ENCODE peak calls at places on chromosomes 3 and 15, in six cellular contexts. One of them, this sample, is unnamed.

GRCh38 chr15:82851981-82852511 is 42.6 kb downstream of the WHAMM start:
- DNase-seq in neural progenitor cell: peak; percentile 31
- DNase-seq in fibroblast of mammary gland: peak; percentile 50
- DNase-seq in heart left ventricle: no peak
- DNase-seq in foreskin fibroblast: peak; percentile 53
- DNase-seq in right lobe of liver: no peak
- DNase-seq in this sample: no peak

GRCh38 chr3:105791919-105792786 is 76.7 kb downstream of the CBLB start:
- DNase-seq in neural progenitor cell: no peak
- DNase-seq in fibroblast of mammary gland: peak; percentile 100
- DNase-seq in heart left ventricle: peak; percentile 88
- DNase-seq in foreskin fibroblast: peak; percentile 98
- DNase-seq in right lobe of liver: peak; percentile 47
- DNase-seq in this sample: peak; percentile 78

GRCh38 chr15:61195116-61196002 is 33.7 kb downstream of the RORA start:
- DNase-seq in neural progenitor cell: peak; percentile 33
- DNase-seq in fibroblast of mammary gland: peak; percentile 63
- DNase-seq in heart left ventricle: no peak
- DNase-seq in foreskin fibroblast: peak; percentile 52
- DNase-seq in right lobe of liver: no peak
- DNase-seq in this sample: no peak

GRCh38 chr3:36373661-36374060 is 6.6 kb upstream of the STAC start:
- DNase-seq in neural progenitor cell: no peak
- DNase-seq in fibroblast of mammary gland: no peak
- DNase-seq in heart left ventricle: no peak
- DNase-seq in foreskin fibroblast: no peak
- DNase-seq in right lobe of liver: no peak
- DNase-seq in this sample: no peak

GRCh38 chr3:8488436-8488835 is 13.2 kb upstream of the LMCD1 start:
- DNase-seq in neural progenitor cell: no peak
- DNase-seq in fibroblast of mammary gland: peak; percentile 90
- DNase-seq in heart left ventricle: no peak
- DNase-seq in foreskin fibroblast: no peak
- DNase-seq in right lobe of liver: no peak
- DNase-seq in this sample: no peak

GRCh38 chr3:59064276-59064675 is 14.5 kb upstream of the CFAP20DC start:
- DNase-seq in neural progenitor cell: no peak
- DNase-seq in fibroblast of mammary gland: no peak
- DNase-seq in heart left ventricle: no peak
- DNase-seq in foreskin fibroblast: peak; percentile 6
- DNase-seq in right lobe of liver: no peak
- DNase-seq in this sample: no peak

GRCh38 chr3:38479431-38480092 is 16.6 kb upstream of the EXOG start:
- DNase-seq in neural progenitor cell: peak; percentile 71
- DNase-seq in fibroblast of mammary gland: peak; percentile 67
- DNase-seq in heart left ventricle: peak; percentile 61
- DNase-seq in foreskin fibroblast: peak; percentile 87
- DNase-seq in right lobe of liver: peak; percentile 65
- DNase-seq in this sample: no peak

GRCh38 chr3:23442598-23443383 is 239.7 kb downstream of the UBE2E2 start:
- DNase-seq in neural progenitor cell: no peak
- DNase-seq in fibroblast of mammary gland: peak; percentile 63
- DNase-seq in heart left ventricle: no peak
- DNase-seq in foreskin fibroblast: peak; percentile 71
- DNase-seq in right lobe of liver: no peak
- DNase-seq in this sample: no peak

GRCh38 chr15:66625974-66626373 is 60.2 kb upstream of the LCTL start:
- DNase-seq in neural progenitor cell: no peak
- DNase-seq in fibroblast of mammary gland: no peak
- DNase-seq in heart left ventricle: no peak
- DNase-seq in foreskin fibroblast: no peak
- DNase-seq in right lobe of liver: no peak
- DNase-seq in this sample: no peak

GRCh38 chr3:22175899-22176298 is 424.9 kb upstream of the ZNF385D start:
- DNase-seq in neural progenitor cell: no peak
- DNase-seq in fibroblast of mammary gland: no peak
- DNase-seq in heart left ventricle: no peak
- DNase-seq in foreskin fibroblast: peak; percentile 21
- DNase-seq in right lobe of liver: no peak
- DNase-seq in this sample: no peak

GRCh38 chr15:48939686-48940085 is 24.0 kb downstream of the SHC4 start:
- DNase-seq in neural progenitor cell: no peak
- DNase-seq in fibroblast of mammary gland: peak; percentile 99
- DNase-seq in heart left ventricle: peak; percentile 31
- DNase-seq in foreskin fibroblast: peak; percentile 95
- DNase-seq in right lobe of liver: no peak
- DNase-seq in this sample: peak; percentile 82

GRCh38 chr3:71203727-71204488 is 379.6 kb downstream of the FOXP1 start:
- DNase-seq in neural progenitor cell: no peak
- DNase-seq in fibroblast of mammary gland: no peak
- DNase-seq in heart left ventricle: no peak
- DNase-seq in foreskin fibroblast: no peak
- DNase-seq in right lobe of liver: no peak
- DNase-seq in this sample: no peak

GRCh38 chr3:160677459-160677901 is 520 bp downstream of the ARL14 start:
- DNase-seq in neural progenitor cell: peak; percentile 44
- DNase-seq in fibroblast of mammary gland: no peak
- DNase-seq in heart left ventricle: no peak
- DNase-seq in foreskin fibroblast: peak; percentile 25
- DNase-seq in right lobe of liver: no peak
- DNase-seq in this sample: no peak

GRCh38 chr15:74829500-74829899 is 3.1 kb downstream of the CPLX3 start:
- DNase-seq in neural progenitor cell: no peak
- DNase-seq in fibroblast of mammary gland: peak; percentile 29
- DNase-seq in heart left ventricle: no peak
- DNase-seq in foreskin fibroblast: peak; percentile 58
- DNase-seq in right lobe of liver: no peak
- DNase-seq in this sample: no peak

GRCh38 chr15:90099072-90099867 is 3.0 kb downstream of the IDH2 start:
- DNase-seq in neural progenitor cell: no peak
- DNase-seq in fibroblast of mammary gland: no peak
- DNase-seq in heart left ventricle: no peak
- DNase-seq in foreskin fibroblast: no peak
- DNase-seq in right lobe of liver: peak; percentile 15
- DNase-seq in this sample: no peak

GRCh38 chr15:94844533-94845390 is 613.4 kb downstream of the MCTP2 start:
- DNase-seq in neural progenitor cell: peak; percentile 76
- DNase-seq in fibroblast of mammary gland: no peak
- DNase-seq in heart left ventricle: peak; percentile 75
- DNase-seq in foreskin fibroblast: peak; percentile 23
- DNase-seq in right lobe of liver: peak; percentile 80
- DNase-seq in this sample: no peak
- H3K4me3 ChIP-seq in neural progenitor cell: peak overlapping the region; percentile 53
- H3K4me3 ChIP-seq in fibroblast of mammary gland: no peak overlapping the region
- H3K4me3 ChIP-seq in heart left ventricle: peak overlapping the region; percentile 54
- H3K4me3 ChIP-seq in foreskin fibroblast: peak overlapping the region; percentile 7
- H3K4me3 ChIP-seq in right lobe of liver: peak overlapping the region; percentile 12
- H3K4me3 ChIP-seq in this sample: no peak overlapping the region

GRCh38 chr3:9826815-9827574 is 16.8 kb downstream of the RPUSD3 start:
- DNase-seq in neural progenitor cell: peak; percentile 54
- DNase-seq in fibroblast of mammary gland: peak; percentile 30
- DNase-seq in heart left ventricle: no peak
- DNase-seq in foreskin fibroblast: peak; percentile 19
- DNase-seq in right lobe of liver: no peak
- DNase-seq in this sample: no peak

GRCh38 chr3:9833078-9833477 is 10.7 kb downstream of the RPUSD3 start:
- DNase-seq in neural progenitor cell: no peak
- DNase-seq in fibroblast of mammary gland: no peak
- DNase-seq in heart left ventricle: no peak
- DNase-seq in foreskin fibroblast: no peak
- DNase-seq in right lobe of liver: no peak
- DNase-seq in this sample: no peak

GRCh38 chr3:9834520-9835380 is 9.1 kb downstream of the RPUSD3 start:
- DNase-seq in neural progenitor cell: no peak
- DNase-seq in fibroblast of mammary gland: no peak
- DNase-seq in heart left ventricle: no peak
- DNase-seq in foreskin fibroblast: no peak
- DNase-seq in right lobe of liver: no peak
- DNase-seq in this sample: no peak

GRCh38 chr3:9828801-9829755 is 14.7 kb downstream of the RPUSD3 start:
- DNase-seq in neural progenitor cell: no peak
- DNase-seq in fibroblast of mammary gland: no peak
- DNase-seq in heart left ventricle: no peak
- DNase-seq in foreskin fibroblast: no peak
- DNase-seq in right lobe of liver: no peak
- DNase-seq in this sample: no peak

DNA sequence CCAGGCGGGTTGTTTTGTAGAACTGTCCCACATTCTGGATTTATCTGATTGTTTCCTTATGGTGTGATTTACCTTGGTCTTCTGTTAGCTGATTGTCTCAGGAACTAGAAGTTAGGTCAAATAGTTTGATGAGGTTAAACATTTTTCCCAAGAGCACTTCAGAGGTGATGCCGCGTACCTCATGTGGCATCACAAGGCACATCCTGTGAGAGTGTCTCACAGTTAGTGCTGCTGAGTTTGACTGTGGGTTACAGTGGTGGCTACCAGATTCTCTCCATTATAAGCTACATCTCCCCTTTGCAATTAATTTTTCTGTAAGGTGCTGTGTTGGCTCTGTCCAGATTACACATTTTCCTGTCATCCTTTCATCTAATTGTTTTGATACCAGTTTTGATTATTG is 12.6 kb downstream of the RPUSD3 start:
- DNase-seq in neural progenitor cell: no peak
- DNase-seq in fibroblast of mammary gland: no peak
- DNase-seq in heart left ventricle: no peak
- DNase-seq in foreskin fibroblast: no peak
- DNase-seq in right lobe of liver: no peak
- DNase-seq in this sample: no peak
- TF ChIP-seq CTCF in neural progenitor cell: no peak
- TF ChIP-seq CTCF in fibroblast of mammary gland: no peak
- TF ChIP-seq CTCF in heart left ventricle: no peak
- TF ChIP-seq CTCF in foreskin fibroblast: no peak
- TF ChIP-seq CTCF in right lobe of liver: no peak
- TF ChIP-seq CTCF in this sample: no peak

GRCh38 chr3:186187876-186188275 is 79.0 kb upstream of the ETV5 start:
- DNase-seq in neural progenitor cell: no peak
- DNase-seq in fibroblast of mammary gland: no peak
- DNase-seq in heart left ventricle: no peak
- DNase-seq in foreskin fibroblast: no peak
- DNase-seq in right lobe of liver: no peak
- DNase-seq in this sample: no peak

GRCh38 chr3:186193534-186194450 is 84.9 kb upstream of the ETV5 start:
- DNase-seq in neural progenitor cell: peak; percentile 82
- DNase-seq in fibroblast of mammary gland: no peak
- DNase-seq in heart left ventricle: peak; percentile 41
- DNase-seq in foreskin fibroblast: no peak
- DNase-seq in right lobe of liver: no peak
- DNase-seq in this sample: no peak

GRCh38 chr3:186194451-186194811 is 85.5 kb upstream of the ETV5 start:
- DNase-seq in neural progenitor cell: peak; percentile 25
- DNase-seq in fibroblast of mammary gland: no peak
- DNase-seq in heart left ventricle: no peak
- DNase-seq in foreskin fibroblast: no peak
- DNase-seq in right lobe of liver: no peak
- DNase-seq in this sample: no peak

GRCh38 chr3:186189492-186189891 is 80.6 kb upstream of the ETV5 start:
- DNase-seq in neural progenitor cell: no peak
- DNase-seq in fibroblast of mammary gland: no peak
- DNase-seq in heart left ventricle: no peak
- DNase-seq in foreskin fibroblast: no peak
- DNase-seq in right lobe of liver: no peak
- DNase-seq in this sample: no peak

DNA sequence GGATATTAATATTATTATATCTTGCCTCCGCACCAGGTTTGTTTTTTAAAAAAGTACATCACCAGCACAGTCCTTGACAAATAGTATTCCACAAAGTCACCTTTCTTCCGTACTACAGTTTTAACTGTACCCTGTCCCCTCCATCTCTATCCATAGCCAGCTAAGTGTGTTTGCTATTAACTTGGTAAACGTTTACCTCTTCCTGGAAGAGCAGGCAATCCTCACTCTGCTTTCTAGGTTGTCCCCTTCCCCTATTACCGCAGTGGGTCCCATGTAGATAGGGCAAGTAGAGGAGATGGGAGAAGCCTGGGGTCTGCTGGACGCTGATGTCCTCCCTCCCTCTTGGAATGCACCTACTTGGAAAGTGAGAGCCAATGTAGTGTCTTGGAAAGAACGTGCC is 83.9 kb upstream of the ETV5 start:
- DNase-seq in neural progenitor cell: no peak
- DNase-seq in fibroblast of mammary gland: no peak
- DNase-seq in heart left ventricle: no peak
- DNase-seq in foreskin fibroblast: no peak
- DNase-seq in right lobe of liver: no peak
- DNase-seq in this sample: no peak
- H3K4me3 ChIP-seq in neural progenitor cell: no peak overlapping the region
- H3K4me3 ChIP-seq in fibroblast of mammary gland: no peak overlapping the region
- H3K4me3 ChIP-seq in heart left ventricle: no peak overlapping the region
- H3K4me3 ChIP-seq in foreskin fibroblast: no peak overlapping the region
- H3K4me3 ChIP-seq in right lobe of liver: no peak overlapping the region
- H3K4me3 ChIP-seq in this sample: no peak overlapping the region

DNA sequence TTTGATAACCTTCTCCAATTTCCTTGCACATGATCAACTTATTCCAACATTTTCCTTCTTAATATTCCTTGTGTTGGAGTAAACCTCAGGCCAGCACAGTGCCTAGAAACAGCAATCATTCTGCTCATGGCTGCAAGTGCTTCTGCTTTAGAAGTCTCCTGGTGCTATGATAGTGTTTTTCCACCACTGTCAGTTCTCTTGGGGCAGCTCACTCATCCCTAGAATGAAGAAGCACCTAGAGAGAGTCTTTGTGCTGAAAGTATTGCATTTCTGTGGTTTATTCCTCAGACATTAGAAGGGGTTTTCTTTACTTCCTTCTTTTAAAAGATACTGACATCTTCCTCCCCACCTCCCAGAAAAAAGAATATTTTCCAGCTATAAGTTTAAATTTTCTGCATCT is 183.5 kb downstream of the RYR3 start:
- DNase-seq in neural progenitor cell: no peak
- DNase-seq in fibroblast of mammary gland: no peak
- DNase-seq in heart left ventricle: no peak
- DNase-seq in foreskin fibroblast: no peak
- DNase-seq in right lobe of liver: no peak
- DNase-seq in this sample: no peak
- TF ChIP-seq CTCF in neural progenitor cell: no peak
- TF ChIP-seq CTCF in fibroblast of mammary gland: no peak
- TF ChIP-seq CTCF in heart left ventricle: no peak
- TF ChIP-seq CTCF in foreskin fibroblast: no peak
- TF ChIP-seq CTCF in right lobe of liver: no peak
- TF ChIP-seq CTCF in this sample: no peak

DNA sequence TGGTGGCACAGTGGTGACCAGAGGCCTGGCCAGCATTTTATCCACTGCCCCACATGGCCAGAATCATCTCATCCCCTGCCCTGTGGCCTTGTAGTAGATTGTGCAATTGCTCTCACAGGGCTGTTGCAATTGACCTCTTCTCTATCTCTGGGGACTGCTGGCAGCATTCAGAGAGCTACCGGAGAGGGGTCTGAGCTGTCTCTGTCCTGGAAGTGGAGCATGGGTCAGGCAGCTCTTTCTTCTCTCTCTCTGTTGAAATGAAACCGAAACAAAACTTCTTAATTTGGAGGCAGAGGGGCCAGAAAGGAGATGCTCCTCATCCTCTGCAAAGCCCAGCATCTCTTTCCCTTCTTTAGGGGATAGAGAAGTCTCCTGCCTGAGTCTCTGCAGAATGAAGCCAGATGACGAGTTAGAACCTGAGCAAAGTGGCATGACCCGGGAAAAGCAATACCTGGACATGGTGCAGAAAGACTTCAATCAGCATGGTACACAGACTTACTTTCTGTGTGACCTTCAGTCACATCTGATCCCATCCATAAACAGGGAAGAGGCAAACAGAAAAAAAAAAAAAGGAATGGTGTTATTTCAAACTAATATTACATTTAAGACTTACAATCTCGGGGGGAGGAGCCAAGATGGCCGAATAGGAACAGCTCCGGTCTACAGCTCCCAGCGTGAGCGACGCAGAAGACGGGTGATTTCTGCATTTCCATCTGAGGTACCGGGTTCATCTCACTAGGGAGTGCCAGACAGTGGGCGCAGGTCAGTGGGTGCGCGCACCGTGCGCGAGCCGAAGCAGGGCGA is 144.5 kb upstream of the BCL6 start:
- DNase-seq in neural progenitor cell: no peak
- DNase-seq in fibroblast of mammary gland: peak; percentile 67
- DNase-seq in heart left ventricle: peak; percentile 29
- DNase-seq in foreskin fibroblast: peak; percentile 25
- DNase-seq in right lobe of liver: peak; percentile 49
- DNase-seq in this sample: no peak
- H3K4me3 ChIP-seq in neural progenitor cell: no peak overlapping the region
- H3K4me3 ChIP-seq in fibroblast of mammary gland: no peak overlapping the region
- H3K4me3 ChIP-seq in heart left ventricle: no peak overlapping the region
- H3K4me3 ChIP-seq in foreskin fibroblast: no peak overlapping the region
- H3K4me3 ChIP-seq in right lobe of liver: no peak overlapping the region
- H3K4me3 ChIP-seq in this sample: no peak overlapping the region

This sample was measured in AG04449.